ENCODE peak calls at places on chromosome 11, in six cellular contexts. Y, S, D, P, M and B are unnamed samples. For H3K36me3, the result is how much of the 10 kb centered on the place peaks cover.

GRCh38 chr11:68930991-68931855 is 27.5 kb downstream of the IGHMBP2 start:
- DNase-seq in Y (no peak), S (no peak), D (no peak), P (no peak), M (no peak), B (no peak)

GRCh38 chr11:106021181-106021966 is 666 bp downstream of the MSANTD4 start:
- DNase-seq in Y (no peak), S (no peak), D (no peak), P (peak), M (no peak), B (no peak)

GRCh38 chr11:95695181-95695580 is 94.4 kb downstream of the FAM76B start:
- DNase-seq in Y (no peak), S (no peak), D (no peak), P (no peak), M (no peak), B (no peak)

GRCh38 chr11:55714982-55715888 is 53.2 kb downstream of the OR4C6 start:
- DNase-seq in Y (no peak), S (no peak), D (no peak), P (peak), M (no peak), B (no peak)

GRCh38 chr11:65352783-65353182 is 1.8 kb upstream of the TIGD3 start:
- DNase-seq in Y (no peak), S (no peak), D (no peak), P (no peak), M (no peak), B (no peak)

GRCh38 chr11:11073996-11074395 is 216.1 kb upstream of the ZBED5 start:
- DNase-seq in Y (no peak), S (no peak), D (no peak), P (no peak), M (no peak), B (no peak)

GRCh38 chr11:2531987-2532703 is 87.3 kb downstream of the KCNQ1 start:
- DNase-seq in Y (peak), S (no peak), D (no peak), P (no peak), M (peak), B (peak)

GRCh38 chr11:92781151-92781550 is 188.3 kb upstream of the MTNR1B start:
- DNase-seq in Y (no peak), S (no peak), D (no peak), P (no peak), M (no peak), B (no peak)

GRCh38 chr11:79253280-79253679 is 187.6 kb downstream of the TENM4 start:
- DNase-seq in Y (no peak), S (no peak), D (no peak), P (no peak), M (no peak), B (no peak)

GRCh38 chr11:106061249-106061794 is 15.8 kb downstream of the KBTBD3 start:
- DNase-seq in Y (no peak), S (no peak), D (no peak), P (no peak), M (no peak), B (no peak)

GRCh38 chr11:128502736-128503135 is 84.6 kb downstream of the ETS1 start:
- DNase-seq in Y (no peak), S (no peak), D (no peak), P (no peak), M (no peak), B (no peak)

GRCh38 chr11:45618897-45619296 is 46.5 kb downstream of the CHST1 start:
- DNase-seq in Y (no peak), S (no peak), D (no peak), P (no peak), M (no peak), B (no peak)

GRCh38 chr11:79512706-79513469 is 72.1 kb upstream of the TENM4 start:
- DNase-seq in Y (no peak), S (no peak), D (no peak), P (no peak), M (no peak), B (no peak)

GRCh38 chr11:12180257-12181205 is 70.1 kb downstream of the MICAL2 start:
- DNase-seq in Y (no peak), S (no peak), D (no peak), P (no peak), M (no peak), B (no peak)

GRCh38 chr11:9851366-9851765 is 187.5 kb downstream of the SWAP70 start:
- DNase-seq in Y (no peak), S (no peak), D (no peak), P (no peak), M (no peak), B (no peak)

GRCh38 chr11:34175284-34176019 is 70.0 kb downstream of the NAT10 start:
- DNase-seq in Y (no peak), S (no peak), D (no peak), P (no peak), M (no peak), B (no peak)

GRCh38 chr11:104118105-104118762 is 45.7 kb downstream of the PDGFD start:
- DNase-seq in Y (no peak), S (no peak), D (no peak), P (no peak), M (no peak), B (no peak)

GRCh38 chr11:3865388-3866193 is 10.1 kb downstream of the STIM1 start:
- DNase-seq in Y (no peak), S (no peak), D (no peak), P (no peak), M (no peak), B (no peak)

GRCh38 chr11:3867209-3868071 is 12.0 kb downstream of the STIM1 start:
- DNase-seq in Y (no peak), S (no peak), D (peak), P (peak), M (no peak), B (no peak)

GRCh38 chr11:3861698-3862097 is 6.2 kb downstream of the STIM1 start:
- DNase-seq in Y (no peak), S (no peak), D (no peak), P (no peak), M (no peak), B (no peak)

GRCh38 chr11:3866206-3866605 is 10.7 kb downstream of the STIM1 start:
- DNase-seq in Y (peak), S (peak), D (no peak), P (peak), M (no peak), B (no peak)

DNA sequence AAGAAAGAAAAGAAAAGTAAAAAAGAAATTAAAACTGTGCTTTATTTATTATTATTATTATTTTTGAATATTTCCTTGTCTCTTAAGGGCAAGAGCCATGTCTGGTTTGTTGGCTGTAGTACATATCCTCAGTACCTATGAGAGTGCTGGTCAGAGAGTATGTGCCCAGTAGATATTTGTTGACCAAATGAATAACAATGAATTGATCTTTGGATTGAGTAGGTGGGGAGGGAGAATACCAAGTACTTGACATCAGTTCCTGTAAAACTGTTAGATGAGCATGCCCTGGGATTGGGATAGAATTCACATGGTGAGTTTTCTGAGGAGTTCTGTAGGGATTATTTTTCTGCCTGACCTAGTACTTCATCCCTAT is 11.4 kb downstream of the STIM1 start:
- DNase-seq in Y (no peak), S (no peak), D (no peak), P (peak), M (no peak), B (no peak)
- H3K4me3 ChIP-seq in Y (no peak), S (no peak), D (no peak), P (no peak), M (no peak), B (no peak)

GRCh38 chr11:61917357-61918109 is at the start of gene RAB3IL1:
- DNase-seq in Y (peak), S (peak), D (peak), P (no peak), M (peak), B (peak)

GRCh38 chr11:61918251-61919112 is 1.1 kb upstream of the RAB3IL1 start:
- DNase-seq in Y (no peak), S (peak), D (no peak), P (no peak), M (no peak), B (peak)

GRCh38 chr11:61919841-61920631 is 2.7 kb upstream of the RAB3IL1 start:
- DNase-seq in Y (no peak), S (no peak), D (no peak), P (no peak), M (peak), B (peak)

GRCh38 chr11:61921446-61921845 is 4.1 kb upstream of the RAB3IL1 start:
- DNase-seq in Y (no peak), S (no peak), D (no peak), P (no peak), M (no peak), B (no peak)

GRCh38 chr11:61919113-61919840 is 1.9 kb upstream of the RAB3IL1 start:
- DNase-seq in Y (no peak), S (no peak), D (no peak), P (no peak), M (no peak), B (no peak)
- H3K27ac ChIP-seq in Y (no peak), S (peak), D (no peak), P (no peak), M (no peak), B (no peak)

GRCh38 chr11:33063326-33063775 is 24.0 kb downstream of the TCP11L1 start:
- DNase-seq in Y (no peak), S (no peak), D (no peak), P (no peak), M (no peak), B (no peak)

GRCh38 chr11:33064033-33064825 is 24.9 kb downstream of the TCP11L1 start:
- DNase-seq in Y (no peak), S (no peak), D (no peak), P (no peak), M (no peak), B (no peak)

GRCh38 chr11:33060271-33060670 is 20.9 kb downstream of the TCP11L1 start:
- DNase-seq in Y (no peak), S (no peak), D (no peak), P (no peak), M (no peak), B (no peak)

GRCh38 chr11:33059331-33060007 is 20.1 kb downstream of the TCP11L1 start:
- DNase-seq in Y (no peak), S (no peak), D (no peak), P (no peak), M (no peak), B (no peak)

DNA sequence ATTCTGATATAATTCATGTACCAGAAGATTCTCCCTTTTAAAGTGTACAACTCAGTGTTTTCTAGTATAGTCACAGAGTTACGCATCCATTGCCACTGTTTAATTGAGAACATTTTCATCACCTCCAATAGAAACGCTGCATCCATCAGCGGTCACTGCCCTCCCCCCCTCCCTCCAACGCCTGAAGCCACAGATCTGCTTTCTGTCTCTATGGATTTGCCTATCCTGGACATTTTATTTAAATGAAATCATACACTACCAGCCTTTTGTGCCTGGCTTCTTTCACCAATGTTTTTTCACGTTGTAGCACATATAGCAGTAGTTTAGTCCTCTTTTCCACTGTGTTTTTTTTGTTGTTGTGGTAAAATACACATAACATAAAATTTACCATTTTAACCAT is 22.8 kb downstream of the TCP11L1 start:
- DNase-seq in Y (no peak), S (no peak), D (no peak), P (no peak), M (no peak), B (no peak)
- H3K36me3 ChIP-seq in Y (half or more), S (half or more), D (under half), P (under half), M (under half), B (under half)

DNA sequence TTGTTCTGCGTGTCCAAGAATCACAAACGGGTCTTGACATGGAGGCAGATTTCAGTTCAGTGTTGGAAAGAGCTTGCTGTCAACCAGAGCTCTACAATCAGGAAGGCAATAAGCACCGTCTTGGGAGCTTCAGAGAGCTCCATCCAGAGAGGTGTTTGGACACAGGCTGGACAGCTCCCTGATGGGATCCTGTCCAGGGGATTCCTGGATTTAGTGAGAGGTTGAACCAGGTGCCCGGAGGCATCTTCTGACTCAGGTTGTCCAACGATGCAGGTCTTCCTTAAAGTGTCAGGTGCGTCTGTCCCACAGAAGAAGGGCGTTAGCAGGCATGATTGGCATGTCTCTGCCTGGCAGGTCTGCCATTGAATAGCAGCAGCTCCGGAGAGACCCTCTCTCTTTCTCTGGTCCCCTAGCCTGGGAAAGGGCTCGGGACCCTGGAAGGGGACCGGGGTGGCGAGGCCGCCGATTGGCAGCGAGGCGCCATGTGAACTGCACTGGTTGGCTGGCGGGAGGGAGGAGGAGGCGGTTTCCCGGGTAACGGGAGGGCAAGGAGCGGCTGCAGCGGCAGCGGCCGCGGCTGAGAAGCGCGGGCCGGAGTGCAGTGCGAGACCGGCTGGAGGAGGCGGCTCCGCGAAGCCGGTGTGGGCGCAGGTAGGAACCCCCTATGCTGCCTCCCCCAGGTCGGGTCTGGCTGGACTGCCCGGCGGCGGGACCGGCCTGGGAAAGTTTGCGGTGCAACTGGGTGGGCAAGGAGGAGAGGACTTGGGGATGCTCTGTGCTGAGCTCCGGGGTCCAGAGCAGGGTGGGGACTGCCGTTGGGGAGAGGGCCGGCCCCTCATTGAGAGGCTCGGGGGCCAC is 104.1 kb upstream of the E2F8 start:
- DNase-seq in Y (peak), S (peak), D (peak), P (no peak), M (peak), B (peak)
- H3K4me3 ChIP-seq in Y (peak), S (peak), D (no peak), P (no peak), M (peak), B (no peak)

DNA sequence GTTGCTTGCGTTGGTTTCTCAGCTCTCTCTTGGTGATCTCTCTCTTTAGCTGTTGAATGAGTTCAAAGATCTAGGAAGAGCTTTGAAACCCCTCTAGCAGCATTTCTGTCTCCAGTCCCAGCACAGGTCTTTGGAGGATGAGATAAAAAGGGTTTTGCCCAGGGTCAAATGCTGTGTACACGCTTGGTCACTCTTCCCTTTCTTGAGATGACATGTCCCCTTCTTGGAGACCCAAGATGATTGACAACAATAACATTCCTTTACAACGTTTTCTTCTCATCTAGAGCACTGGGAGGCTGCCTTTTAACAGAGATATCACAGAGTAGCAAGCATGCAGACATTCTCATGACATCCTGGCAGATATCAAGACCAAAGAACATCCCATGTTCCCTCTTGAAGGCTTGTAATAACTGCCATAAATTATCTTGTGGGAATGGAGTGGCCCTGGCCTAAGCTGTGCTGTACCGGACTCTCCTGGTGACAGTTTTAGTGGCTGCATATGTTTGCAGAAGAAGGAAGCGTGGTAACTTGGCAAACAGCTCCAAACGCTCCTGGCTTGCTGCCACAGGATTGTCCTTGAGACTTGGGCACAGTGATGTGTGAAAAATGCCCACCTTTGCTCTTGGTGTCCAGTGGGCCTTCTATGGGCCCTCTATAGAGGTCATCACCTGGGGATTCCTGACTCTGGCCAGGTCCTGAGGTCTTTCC is 107.8 kb downstream of the PTPRJ start:
- DNase-seq in Y (no peak), S (no peak), D (peak), P (peak), M (no peak), B (no peak)
- H3K27ac ChIP-seq in Y (no peak), S (no peak), D (peak), P (no peak), M (no peak), B (no peak)

DNA sequence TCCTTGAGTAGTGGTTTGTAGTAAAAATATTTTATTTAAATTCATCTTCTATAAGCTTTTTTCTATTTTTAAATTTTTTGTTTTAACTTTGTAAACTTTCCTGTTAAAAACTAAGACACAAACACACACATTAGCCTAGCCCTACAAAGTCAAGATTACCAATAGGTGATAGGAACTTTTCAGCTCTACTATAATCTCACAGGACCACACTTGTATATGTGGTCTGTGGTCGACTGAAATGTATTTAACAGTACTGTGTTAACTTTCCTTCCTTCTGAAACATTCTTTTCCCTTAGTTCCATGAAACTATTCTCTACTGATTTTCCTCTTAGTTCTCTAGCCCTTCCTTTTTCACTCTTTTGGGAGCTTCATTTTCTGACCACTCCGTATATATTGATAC is 9.0 kb downstream of the ZW10 start:
- DNase-seq in Y (no peak), S (no peak), D (no peak), P (no peak), M (no peak), B (no peak)
- H3K36me3 ChIP-seq in Y (under half), S (half or more), D (under half), P (under half), M (under half), B (under half)

DNA sequence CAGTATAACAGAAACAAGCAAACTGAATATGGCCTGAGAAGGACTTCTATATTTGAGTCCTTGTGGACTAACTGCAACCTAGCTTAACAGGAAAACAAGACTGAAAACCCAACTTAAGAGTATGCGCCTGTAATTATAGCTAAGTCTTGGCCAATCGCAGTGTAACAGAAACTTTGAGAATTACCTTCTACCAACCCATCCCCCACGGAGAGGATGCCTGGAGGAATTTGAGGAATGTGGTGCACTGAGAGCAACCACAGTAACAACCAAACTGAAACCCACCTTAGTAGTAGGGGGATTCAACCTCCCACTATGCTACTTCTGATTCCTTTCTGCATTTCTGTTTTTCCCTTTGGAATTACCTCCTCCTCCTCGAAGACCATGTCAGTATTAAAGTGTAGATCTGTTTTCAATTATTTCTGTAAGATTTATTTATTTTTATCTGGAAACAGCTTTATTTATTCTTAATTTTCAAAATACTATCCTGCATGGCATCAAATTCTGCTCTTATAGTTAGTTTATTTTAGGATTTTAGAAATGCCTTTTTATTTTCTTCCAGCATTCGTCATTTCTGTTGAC is 393.6 kb downstream of the KCNA4 start:
- DNase-seq in Y (no peak), S (no peak), D (no peak), P (no peak), M (no peak), B (no peak)
- H3K4me3 ChIP-seq in Y (no peak), S (no peak), D (no peak), P (no peak), M (no peak), B (no peak)

GRCh38 chr11:36510567-36511020 is 522 bp upstream of the TRAF6 start:
- DNase-seq in Y (no peak), S (no peak), D (peak), P (no peak), M (no peak), B (no peak)
- H3K27ac ChIP-seq in Y (peak), S (peak), D (peak), P (no peak), M (peak), B (no peak)